ENCODE peak calls at places on chromosome 5, in ten cellular contexts. M is cardiac fibroblast; N is posterior vena cava; J is AG10803; V is stimulated activated CD8-positive, alpha-beta memory T cell treated with anti-CD3 and anti-CD28 coated beads, Interleukin-2, amount 100 ng/mL, for 1 hour; L is nucleus accumbens; F is NCI-H774; G is NCI-H1092; A is CD4-positive, alpha-beta T cell; Q is T-helper 17 cell. C is an unnamed sample.

GRCh38 chr5:74433255-74434123 is 207.0 kb downstream of the ENC1 start:
- DNase-seq in M (peak), N (no peak), J (peak), V (no peak), L (no peak), F (no peak), G (no peak), A (no peak), Q (no peak), C (no peak)

GRCh38 chr5:38678079-38678478 is 121.6 kb upstream of the LIFR start:
- DNase-seq in M (no peak), N (no peak), J (no peak), V (no peak), L (no peak), F (no peak), G (no peak), A (no peak), Q (no peak), C (no peak)

GRCh38 chr5:129244478-129244877 is 149.9 kb downstream of the ISOC1 start:
- DNase-seq in M (peak), N (no peak), J (no peak), V (no peak), L (no peak), F (no peak), G (no peak), A (no peak), Q (no peak), C (no peak)

GRCh38 chr5:88889165-88890069 is 6.4 kb upstream of the MEF2C start:
- DNase-seq in M (peak), N (peak), J (peak), V (no peak), L (peak), F (no peak), G (peak), A (no peak), Q (no peak), C (peak)

GRCh38 chr5:164359931-164360290 is 854.5 kb downstream of the MAT2B start:
- DNase-seq in M (peak), N (no peak), J (no peak), V (no peak), L (no peak), F (no peak), G (no peak), A (no peak), Q (no peak), C (no peak)

GRCh38 chr5:139246394-139246793 is 47.1 kb upstream of the MATR3 start:
- DNase-seq in M (peak), N (no peak), J (peak), V (no peak), L (no peak), F (no peak), G (no peak), A (peak), Q (no peak), C (peak)

GRCh38 chr5:82419559-82420332 is 141.6 kb upstream of the RPS23 start:
- DNase-seq in M (no peak), N (no peak), J (no peak), V (no peak), L (no peak), F (no peak), G (no peak), A (no peak), Q (no peak), C (peak)

GRCh38 chr5:60287174-60287771 is 393.7 kb upstream of the PDE4D start:
- DNase-seq in M (peak), N (peak), J (peak), V (no peak), L (no peak), F (peak), G (no peak), A (no peak), Q (no peak), C (peak)

GRCh38 chr5:132273631-132274030 is 16.1 kb downstream of the PDLIM4 start:
- DNase-seq in M (no peak), N (no peak), J (no peak), V (no peak), L (no peak), F (no peak), G (no peak), A (no peak), Q (no peak), C (no peak)

GRCh38 chr5:52598954-52599353 is 188.8 kb upstream of the ITGA1 start:
- DNase-seq in M (no peak), N (no peak), J (no peak), V (no peak), L (no peak), F (no peak), G (no peak), A (no peak), Q (no peak), C (peak)

GRCh38 chr5:154071799-154072781 is 33.3 kb downstream of the MFAP3 start:
- DNase-seq in M (peak), N (peak), J (peak), V (peak), L (no peak), F (peak), G (peak), A (peak), Q (peak), C (peak)

GRCh38 chr5:54743997-54744788 is 226.6 kb downstream of the SNX18 start:
- DNase-seq in M (peak), N (no peak), J (peak), V (peak), L (no peak), F (no peak), G (no peak), A (peak), Q (no peak), C (no peak)

GRCh38 chr5:74810915-74811314 is 43.9 kb downstream of the NSA2 start:
- DNase-seq in M (no peak), N (no peak), J (no peak), V (no peak), L (no peak), F (no peak), G (no peak), A (no peak), Q (no peak), C (no peak)

GRCh38 chr5:120655828-120656435 is 191.8 kb downstream of the PRR16 start:
- DNase-seq in M (peak), N (no peak), J (peak), V (no peak), L (no peak), F (peak), G (no peak), A (no peak), Q (no peak), C (peak)

GRCh38 chr5:145237843-145238242 is 597.3 kb downstream of the PRELID2 start:
- DNase-seq in M (peak), N (no peak), J (peak), V (no peak), L (no peak), F (peak), G (peak), A (no peak), Q (no peak), C (peak)

GRCh38 chr5:54927097-54927746 is 58.2 kb downstream of the ESM1 start:
- DNase-seq in M (no peak), N (no peak), J (no peak), V (no peak), L (no peak), F (no peak), G (no peak), A (no peak), Q (no peak), C (no peak)

GRCh38 chr5:7902201-7902600 is 33.3 kb downstream of the MTRR start:
- DNase-seq in M (peak), N (no peak), J (peak), V (no peak), L (no peak), F (no peak), G (no peak), A (no peak), Q (no peak), C (no peak)

GRCh38 chr5:5497132-5497748 is 74.8 kb downstream of the ICE1 start:
- DNase-seq in M (peak), N (no peak), J (peak), V (no peak), L (no peak), F (peak), G (peak), A (no peak), Q (no peak), C (peak)

GRCh38 chr5:122237906-122238305 is 74.1 kb upstream of the SNCAIP start:
- DNase-seq in M (no peak), N (no peak), J (no peak), V (no peak), L (no peak), F (no peak), G (no peak), A (no peak), Q (no peak), C (no peak)

GRCh38 chr5:158701406-158702177 is 398.1 kb downstream of the EBF1 start:
- DNase-seq in M (peak), N (no peak), J (peak), V (no peak), L (no peak), F (no peak), G (no peak), A (no peak), Q (no peak), C (no peak)

GRCh38 chr5:148750614-148751013 is 75.8 kb upstream of the ADRB2 start:
- DNase-seq in M (no peak), N (no peak), J (no peak), V (no peak), L (no peak), F (no peak), G (no peak), A (no peak), Q (no peak), C (no peak)

GRCh38 chr5:142783601-142784291 is 13.6 kb downstream of the ARHGAP26 start:
- DNase-seq in M (peak), N (peak), J (peak), V (no peak), L (no peak), F (no peak), G (no peak), A (no peak), Q (no peak), C (no peak)

GRCh38 chr5:75239681-75240080 is 3.0 kb upstream of the ANKRD31 start:
- DNase-seq in M (no peak), N (no peak), J (no peak), V (no peak), L (no peak), F (no peak), G (no peak), A (no peak), Q (no peak), C (no peak)